ENCODE peak calls at places on chromosome 13, in six cellular contexts. Z is tibial nerve, O is heart left ventricle, X is suprapubic skin, P is breast epithelium, V is transverse colon. I is an unnamed sample.
A peak's percentile ranks its signal among the peaks of the same experiment; 100 is the strongest.

GRCh38 chr13:88068975-88069374 is 397.8 kb downstream of the SLITRK5 start:
- DNase-seq in Z (no peak), O (no peak), X (no peak), P (no peak), V (no peak), I (peak; percentile 3)

GRCh38 chr13:97212540-97213146 is 9.5 kb upstream of the MBNL2 start:
- DNase-seq in Z (no peak), O (no peak), X (no peak), P (no peak), V (peak; percentile 36), I (peak; percentile 37)

GRCh38 chr13:57631607-57632275 is at the start of gene PCDH17:
- DNase-seq in Z (no peak), O (peak; percentile 56), X (no peak), P (no peak), V (peak; percentile 7), I (peak; percentile 19)

GRCh38 chr13:46086421-46086922 is 18.4 kb downstream of the CPB2 start:
- DNase-seq in Z (no peak), O (no peak), X (no peak), P (no peak), V (no peak), I (no peak)

GRCh38 chr13:114054269-114054668 is 78.2 kb downstream of the RASA3 start:
- DNase-seq in Z (no peak), O (no peak), X (no peak), P (no peak), V (no peak), I (no peak)

GRCh38 chr13:80553041-80553440 is 212.1 kb upstream of the SPRY2 start:
- DNase-seq in Z (no peak), O (no peak), X (no peak), P (no peak), V (no peak), I (no peak)

GRCh38 chr13:21894091-21894490 is 223.2 kb downstream of the FGF9 start:
- DNase-seq in Z (no peak), O (no peak), X (no peak), P (no peak), V (peak; percentile 78), I (no peak)

GRCh38 chr13:49356224-49356623 is 87.6 kb downstream of the CAB39L start:
- DNase-seq in Z (no peak), O (no peak), X (no peak), P (no peak), V (no peak), I (no peak)

GRCh38 chr13:98353750-98354149 is 176.7 kb upstream of the RNF113B start:
- DNase-seq in Z (no peak), O (no peak), X (no peak), P (no peak), V (no peak), I (no peak)

GRCh38 chr13:98350746-98351330 is 173.8 kb upstream of the RNF113B start:
- DNase-seq in Z (no peak), O (no peak), X (no peak), P (no peak), V (no peak), I (no peak)

GRCh38 chr13:98352226-98352625 is 175.2 kb upstream of the RNF113B start:
- DNase-seq in Z (no peak), O (no peak), X (no peak), P (no peak), V (no peak), I (no peak)

GRCh38 chr13:98349731-98350305 is 172.7 kb upstream of the RNF113B start:
- DNase-seq in Z (no peak), O (no peak), X (no peak), P (no peak), V (peak; percentile 14), I (peak; percentile 25)

DNA sequence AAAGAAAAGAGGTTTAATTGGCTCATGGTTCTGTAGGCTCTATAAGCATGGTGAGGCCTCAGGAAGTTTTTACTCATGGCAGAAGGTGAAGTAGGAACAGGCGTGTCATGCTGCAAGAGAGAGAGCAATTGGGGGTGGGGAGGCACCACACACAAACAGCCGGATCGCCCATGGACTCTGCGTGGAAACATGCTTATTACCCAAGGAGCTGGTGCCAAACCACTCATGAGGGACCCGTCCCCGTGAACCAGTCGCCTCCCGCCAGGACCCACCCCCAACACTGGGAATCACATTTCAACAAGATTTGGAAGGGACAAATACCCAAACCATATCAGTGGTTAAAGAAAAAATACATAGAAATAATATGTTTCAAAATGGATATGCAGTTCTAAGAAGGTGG is 174.6 kb upstream of the RNF113B start:
- DNase-seq in Z (no peak), O (no peak), X (no peak), P (no peak), V (no peak), I (no peak)
- H3K4me3 ChIP-seq in Z (no peak overlapping the region), O (no peak overlapping the region), X (no peak overlapping the region), P (no peak overlapping the region), V (no peak overlapping the region), I (no peak overlapping the region)

GRCh38 chr13:30466841-30467252 is 1.1 kb upstream of the HMGB1 start:
- DNase-seq in Z (no peak), O (no peak), X (no peak), P (no peak), V (no peak), I (no peak)

GRCh38 chr13:30466358-30466714 is 600 bp upstream of the HMGB1 start:
- DNase-seq in Z (no peak), O (no peak), X (no peak), P (no peak), V (no peak), I (no peak)

GRCh38 chr13:30463820-30464495 is 1.8 kb downstream of the HMGB1 start:
- DNase-seq in Z (peak; percentile 50), O (peak; percentile 53), X (no peak), P (peak; percentile 48), V (peak; percentile 75), I (peak; percentile 69)

GRCh38 chr13:30464496-30465351 is 1.0 kb downstream of the HMGB1 start:
- DNase-seq in Z (peak; percentile 65), O (peak; percentile 78), X (peak; percentile 85), P (peak; percentile 61), V (peak; percentile 78), I (peak; percentile 73)

GRCh38 chr13:30465541-30466357 is at the start of gene HMGB1:
- DNase-seq in Z (peak; percentile 99), O (peak; percentile 99), X (peak; percentile 99), P (peak; percentile 99), V (peak; percentile 98), I (peak; percentile 99)
- TF ChIP-seq POLR2A in Z (peak; percentile 99), O (peak; percentile 94), X (peak; percentile 97), P (peak; percentile 95), V (peak; percentile 99), I (peak; percentile 98)

DNA sequence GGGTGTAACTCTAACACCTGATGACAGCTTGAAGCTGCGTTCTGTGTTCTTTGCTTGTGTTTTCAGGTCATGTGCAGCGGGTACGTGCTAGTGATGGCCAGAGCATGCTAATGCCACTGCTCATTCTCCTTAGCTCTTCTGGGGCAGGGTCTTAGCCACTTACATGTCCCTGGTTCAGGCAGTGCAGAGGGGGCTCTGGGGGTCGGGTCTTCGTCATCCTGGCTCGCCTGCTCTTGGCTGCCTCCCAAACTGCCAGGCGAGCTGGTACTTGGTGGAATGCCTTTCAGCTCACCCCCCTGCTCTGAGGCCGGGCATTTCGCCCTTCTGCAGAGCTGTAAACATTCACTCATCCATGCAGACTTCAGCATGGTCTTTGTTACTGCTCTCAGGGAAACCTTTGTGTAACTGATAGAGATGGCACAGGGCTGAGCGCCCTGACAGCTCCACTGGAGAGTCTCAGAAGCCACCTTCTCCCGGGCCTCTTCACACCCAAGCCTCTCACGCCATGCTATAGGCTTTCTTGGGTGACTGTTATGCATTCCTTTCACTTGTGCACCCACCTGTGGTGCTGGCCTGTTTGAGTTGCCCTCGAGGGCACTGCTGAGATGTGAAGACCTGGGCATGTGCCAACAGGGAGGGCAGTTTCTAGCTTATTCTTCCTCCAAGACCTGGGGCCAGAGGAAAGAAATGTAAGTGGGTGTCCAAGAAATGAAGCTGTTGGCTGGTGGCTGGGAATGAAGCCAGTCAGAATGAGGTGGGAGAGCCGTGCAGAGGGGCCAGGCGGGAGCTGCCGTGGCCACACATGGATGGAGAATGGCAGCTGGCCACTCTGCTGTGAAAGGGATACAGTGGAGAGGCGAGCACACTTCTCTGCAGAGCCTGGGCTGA is 24.5 kb downstream of the FAM124A start:
- DNase-seq in Z (no peak), O (peak; percentile 73), X (no peak), P (peak; percentile 47), V (peak; percentile 14), I (peak; percentile 23)
- TF ChIP-seq CTCF in Z (no peak), O (no peak), X (no peak), P (no peak), V (no peak), I (no peak)

GRCh38 chr13:77219401-77219800 is 107.5 kb downstream of the MYCBP2 start:
- DNase-seq in Z (no peak), O (no peak), X (no peak), P (no peak), V (no peak), I (no peak)
- H3K4me3 ChIP-seq in Z (no peak overlapping the region), O (no peak overlapping the region), X (no peak overlapping the region), P (no peak overlapping the region), V (no peak overlapping the region), I (no peak overlapping the region)

I was measured in body of pancreas.